ENCODE peak calls at places on chromosomes 11 and 22, in six cellular contexts. E, J, W, Y, N and X are unnamed samples.

GRCh38 chr22:45516923-45517675 is 14.4 kb downstream of the FBLN1 start:
- DNase-seq in E (no peak), J (no peak), W (no peak), Y (no peak), N (no peak), X (no peak)

GRCh38 chr11:65362320-65362931 is 7.9 kb downstream of the TIGD3 start:
- DNase-seq in E (no peak), J (no peak), W (no peak), Y (no peak), N (no peak), X (peak; percentile 60)

GRCh38 chr11:2135648-2136201 is 3.5 kb downstream of the IGF2 start:
- DNase-seq in E (no peak), J (no peak), W (no peak), Y (no peak), N (no peak), X (no peak)

GRCh38 chr11:35011389-35011788 is 95.0 kb downstream of the PDHX start:
- DNase-seq in E (no peak), J (no peak), W (no peak), Y (no peak), N (no peak), X (no peak)

GRCh38 chr22:33726294-33726711 is 194.0 kb downstream of the LARGE1 start:
- DNase-seq in E (no peak), J (peak; percentile 70), W (no peak), Y (no peak), N (no peak), X (no peak)

GRCh38 chr11:131504199-131504949 is 134.0 kb downstream of the NTM start:
- DNase-seq in E (no peak), J (no peak), W (peak; percentile 40), Y (no peak), N (no peak), X (no peak)

GRCh38 chr11:86151188-86152005 is 82.5 kb upstream of the PICALM start:
- DNase-seq in E (no peak), J (peak; percentile 79), W (no peak), Y (no peak), N (no peak), X (no peak)

GRCh38 chr11:130859896-130860295 is 56.4 kb downstream of the SNX19 start:
- DNase-seq in E (no peak), J (no peak), W (no peak), Y (no peak), N (no peak), X (no peak)

GRCh38 chr11:57315491-57315890 is 9.3 kb downstream of the TNKS1BP1 start:
- DNase-seq in E (no peak), J (no peak), W (no peak), Y (no peak), N (no peak), X (peak; percentile 7)

GRCh38 chr11:101357771-101358170 is 226.0 kb downstream of the TRPC6 start:
- DNase-seq in E (no peak), J (no peak), W (no peak), Y (no peak), N (no peak), X (no peak)

GRCh38 chr11:426851-427250 is 12.1 kb upstream of the SIGIRR start:
- DNase-seq in E (no peak), J (no peak), W (no peak), Y (no peak), N (no peak), X (no peak)

GRCh38 chr22:30868663-30869385 is 99.8 kb downstream of the MORC2 start:
- DNase-seq in E (no peak), J (peak; percentile 25), W (no peak), Y (no peak), N (no peak), X (peak; percentile 5)

GRCh38 chr11:134033696-134034491 is 35.0 kb upstream of the JAM3 start:
- DNase-seq in E (peak; percentile 82), J (peak; percentile 95), W (peak; percentile 79), Y (peak; percentile 45), N (peak; percentile 97), X (peak; percentile 69)

DNA sequence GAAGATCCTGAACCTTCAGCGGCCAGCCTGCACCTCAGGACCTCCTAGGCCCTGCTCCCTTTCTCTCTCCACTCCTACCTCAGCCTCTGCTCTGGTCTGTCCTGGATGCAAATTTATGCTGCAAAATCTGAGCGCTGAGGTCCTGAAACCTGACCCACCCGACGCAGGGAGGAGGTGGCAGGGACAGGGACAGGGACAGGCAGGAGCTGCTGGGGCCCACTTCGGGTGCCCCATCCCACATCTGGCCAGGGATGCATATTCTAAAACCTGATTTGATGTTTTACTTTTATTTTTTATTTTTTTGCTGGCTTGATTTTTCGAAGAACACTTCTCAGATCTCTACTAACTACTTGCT is 571 bp upstream of the PVALB start:
- DNase-seq in E (no peak), J (no peak), W (no peak), Y (no peak), N (no peak), X (no peak)
- TF ChIP-seq CTCF in E (no peak), J (no peak), W (no peak), Y (no peak), N (no peak), X (no peak)

GRCh38 chr11:31772412-31772811 is 38.7 kb downstream of the PAX6 start:
- DNase-seq in E (no peak), J (no peak), W (no peak), Y (no peak), N (no peak), X (no peak)
- TF ChIP-seq POLR2A in E (no peak), J (no peak), W (no peak), Y (no peak), N (no peak), X (no peak)

GRCh38 chr22:29231971-29232959 is 26.6 kb downstream of the EMID1 start:
- DNase-seq in E (peak; percentile 39), J (peak; percentile 76), W (peak; percentile 50), Y (peak; percentile 79), N (no peak), X (no peak)
- TF ChIP-seq POLR2AphosphoS5 in E (peak; percentile 75), J (no peak), W (peak; percentile 9), Y (no peak), N (no peak), X (no peak)

GRCh38 chr11:79950741-79951140 is 509.9 kb upstream of the TENM4 start:
- DNase-seq in E (no peak), J (no peak), W (no peak), Y (no peak), N (peak; percentile 45), X (no peak)

GRCh38 chr11:79956061-79956460 is 515.2 kb upstream of the TENM4 start:
- DNase-seq in E (no peak), J (no peak), W (no peak), Y (no peak), N (no peak), X (no peak)

GRCh38 chr11:79949574-79949973 is 508.7 kb upstream of the TENM4 start:
- DNase-seq in E (no peak), J (no peak), W (no peak), Y (no peak), N (peak; percentile 19), X (no peak)

GRCh38 chr11:79950172-79950571 is 509.3 kb upstream of the TENM4 start:
- DNase-seq in E (no peak), J (no peak), W (no peak), Y (no peak), N (peak; percentile 72), X (no peak)

GRCh38 chr11:79953629-79954028 is 512.8 kb upstream of the TENM4 start:
- DNase-seq in E (no peak), J (no peak), W (no peak), Y (no peak), N (no peak), X (no peak)
- TF ChIP-seq CTCF in E (no peak), J (no peak), W (no peak), Y (no peak), N (no peak), X (no peak)

GRCh38 chr11:26040339-26040738 is 291.6 kb upstream of the ANO3 start:
- DNase-seq in E (no peak), J (no peak), W (no peak), Y (no peak), N (no peak), X (no peak)
- TF ChIP-seq POLR2A in E (no peak), J (no peak), W (no peak), Y (no peak), N (no peak), X (no peak)

DNA sequence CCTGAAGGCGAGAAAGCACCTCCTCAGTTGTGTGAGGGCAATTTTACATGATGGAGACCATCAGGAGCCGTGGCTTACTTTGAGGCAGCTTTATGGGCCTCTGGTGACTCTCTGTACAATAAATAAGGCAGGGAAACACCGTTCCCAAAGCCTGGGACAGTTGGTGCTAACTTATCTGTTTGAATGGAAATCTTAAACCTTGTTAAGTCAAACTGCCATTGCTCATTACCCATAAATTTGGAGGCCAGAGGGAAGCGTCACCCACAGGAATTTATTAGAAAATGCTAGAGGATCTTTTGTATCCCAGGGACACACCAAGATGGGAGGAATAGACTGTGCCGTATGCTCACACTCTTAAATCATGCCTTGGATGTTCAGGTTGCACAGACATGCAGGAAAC is 1156.9 kb downstream of the BRD1 start:
- DNase-seq in E (no peak), J (no peak), W (no peak), Y (no peak), N (no peak), X (no peak)
- TF ChIP-seq POLR2AphosphoS5 in E (no peak), J (no peak), W (no peak), Y (no peak), N (no peak), X (no peak)

GRCh38 chr22:50272103-50272782 is 2.1 kb upstream of the MAPK11 start:
- DNase-seq in E (no peak), J (no peak), W (no peak), Y (no peak), N (no peak), X (no peak)

GRCh38 chr22:50271011-50271394 is 823 bp upstream of the MAPK11 start:
- DNase-seq in E (no peak), J (no peak), W (no peak), Y (no peak), N (no peak), X (no peak)

GRCh38 chr22:50270302-50271010 is at the start of gene MAPK11:
- DNase-seq in E (peak; percentile 76), J (no peak), W (peak; percentile 75), Y (peak; percentile 47), N (no peak), X (peak; percentile 74)

GRCh38 chr22:50269573-50270301 is 443 bp downstream of the MAPK11 start:
- DNase-seq in E (no peak), J (no peak), W (no peak), Y (no peak), N (no peak), X (no peak)

DNA sequence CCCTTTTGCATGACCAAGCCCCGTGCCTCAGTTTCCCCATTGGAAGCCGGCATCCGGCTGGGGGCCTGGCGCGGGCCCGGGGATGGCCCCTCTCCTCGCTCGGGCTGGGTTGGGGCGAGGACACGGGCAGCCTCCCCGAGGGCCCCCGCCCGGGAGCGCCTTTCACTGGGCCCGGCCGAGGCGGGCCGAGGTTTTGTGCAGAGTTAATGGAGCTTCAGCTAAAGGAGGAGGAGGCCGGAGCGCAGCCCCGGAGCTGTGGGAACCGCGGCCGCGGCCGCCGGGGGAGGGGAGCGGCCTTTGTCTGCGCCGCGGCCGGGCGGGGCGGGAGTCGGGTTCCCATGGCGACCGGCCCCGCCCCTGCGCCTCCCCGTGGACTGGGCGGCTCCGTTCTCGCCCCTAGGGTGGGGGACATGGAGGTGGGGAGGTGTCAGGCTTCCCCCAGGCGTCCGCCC is 1.4 kb upstream of the MAPK11 start:
- DNase-seq in E (peak; percentile 57), J (no peak), W (peak; percentile 77), Y (peak; percentile 34), N (no peak), X (peak; percentile 75)
- TF ChIP-seq CTCF in E (peak; percentile 26), J (no peak), W (peak; percentile 29), Y (peak; percentile 54), N (no peak), X (peak; percentile 26)

GRCh38 chr22:43151251-43152000 is at the start of gene TSPO:
- DNase-seq in E (peak; percentile 86), J (peak; percentile 90), W (peak; percentile 86), Y (no peak), N (peak; percentile 95), X (peak; percentile 84)
- TF ChIP-seq POLR2A in E (peak; percentile 30), J (no peak), W (no peak), Y (no peak), N (peak; percentile 21), X (peak; percentile 62)